ENCODE peak calls at places on chromosomes 13 and 19, in four cellular contexts. One of them, this sample, is unnamed. For H3K4me1 and H4K20me1, the result is how much of the 10 kb centered on the place peaks cover.

GRCh38 chr13:112466132-112467025 is 90.2 kb downstream of the SPACA7 start:
- DNase-seq in neural progenitor cell: no peak
- DNase-seq in GM23338: no peak
- DNase-seq in PC-3: no peak
- DNase-seq in this sample: no peak

GRCh38 chr13:36382030-36382429 is 35.8 kb upstream of the SPART start:
- DNase-seq in neural progenitor cell: no peak
- DNase-seq in GM23338: no peak
- DNase-seq in PC-3: peak
- DNase-seq in this sample: no peak

GRCh38 chr19:45448887-45449299 is 18.9 kb upstream of the FOSB start:
- DNase-seq in neural progenitor cell: no peak
- DNase-seq in GM23338: no peak
- DNase-seq in PC-3: peak
- DNase-seq in this sample: no peak

GRCh38 chr13:109700176-109700575 is 86.2 kb downstream of the IRS2 start:
- DNase-seq in neural progenitor cell: no peak
- DNase-seq in GM23338: no peak
- DNase-seq in PC-3: peak
- DNase-seq in this sample: peak

GRCh38 chr13:67230774-67231480 is 791 bp upstream of the PCDH9 start:
- DNase-seq in neural progenitor cell: peak
- DNase-seq in GM23338: peak
- DNase-seq in PC-3: peak
- DNase-seq in this sample: peak

GRCh38 chr19:38035515-38036495 is 128.8 kb downstream of the SIPA1L3 start:
- DNase-seq in neural progenitor cell: no peak
- DNase-seq in GM23338: no peak
- DNase-seq in PC-3: no peak
- DNase-seq in this sample: no peak

GRCh38 chr13:111956261-111957151 is 110.4 kb upstream of the SOX1 start:
- DNase-seq in neural progenitor cell: no peak
- DNase-seq in GM23338: no peak
- DNase-seq in PC-3: no peak
- DNase-seq in this sample: no peak

GRCh38 chr13:111338841-111339240 is 18.4 kb downstream of the TEX29 start:
- DNase-seq in neural progenitor cell: no peak
- DNase-seq in GM23338: no peak
- DNase-seq in PC-3: no peak
- DNase-seq in this sample: no peak

GRCh38 chr19:54903303-54903702 is 2.6 kb upstream of the NCR1 start:
- DNase-seq in neural progenitor cell: no peak
- DNase-seq in GM23338: no peak
- DNase-seq in PC-3: no peak
- DNase-seq in this sample: no peak

GRCh38 chr13:40777957-40778235 is 6.9 kb upstream of the MRPS31 start:
- DNase-seq in neural progenitor cell: no peak
- DNase-seq in GM23338: no peak
- DNase-seq in PC-3: no peak
- DNase-seq in this sample: no peak

GRCh38 chr19:17947815-17948473 is 15.1 kb downstream of the CCDC124 start:
- DNase-seq in neural progenitor cell: peak
- DNase-seq in GM23338: peak
- DNase-seq in PC-3: peak
- DNase-seq in this sample: peak

GRCh38 chr13:110440946-110441731 is 120.4 kb downstream of the RAB20 start:
- DNase-seq in neural progenitor cell: no peak
- DNase-seq in GM23338: no peak
- DNase-seq in PC-3: no peak
- DNase-seq in this sample: no peak

GRCh38 chr19:7597689-7598088 is 2.0 kb downstream of the CAMSAP3 start:
- DNase-seq in neural progenitor cell: no peak
- DNase-seq in GM23338: no peak
- DNase-seq in PC-3: peak
- DNase-seq in this sample: peak

GRCh38 chr13:114035583-114036501 is 62.0 kb upstream of the C13orf46 start:
- DNase-seq in neural progenitor cell: peak
- DNase-seq in GM23338: no peak
- DNase-seq in PC-3: no peak
- DNase-seq in this sample: peak

GRCh38 chr19:3102239-3103140 is 8.3 kb downstream of the GNA11 start:
- DNase-seq in neural progenitor cell: no peak
- DNase-seq in GM23338: no peak
- DNase-seq in PC-3: no peak
- DNase-seq in this sample: no peak

GRCh38 chr19:38452430-38453366 is 19.2 kb downstream of the RYR1 start:
- DNase-seq in neural progenitor cell: peak
- DNase-seq in GM23338: peak
- DNase-seq in PC-3: peak
- DNase-seq in this sample: no peak

GRCh38 chr19:13430790-13431582 is 75.3 kb downstream of the CACNA1A start:
- DNase-seq in neural progenitor cell: peak
- DNase-seq in GM23338: peak
- DNase-seq in PC-3: peak
- DNase-seq in this sample: peak

GRCh38 chr19:55552620-55553019 is 7.3 kb upstream of the SBK3 start:
- DNase-seq in neural progenitor cell: no peak
- DNase-seq in GM23338: no peak
- DNase-seq in PC-3: no peak
- DNase-seq in this sample: peak

GRCh38 chr13:48580185-48580803 is 47.4 kb upstream of the RCBTB2 start:
- DNase-seq in neural progenitor cell: peak
- DNase-seq in GM23338: peak
- DNase-seq in PC-3: peak
- DNase-seq in this sample: peak

GRCh38 chr13:46180393-46180792 is 1.6 kb downstream of the LCP1 start:
- DNase-seq in neural progenitor cell: no peak
- DNase-seq in GM23338: no peak
- DNase-seq in PC-3: no peak
- DNase-seq in this sample: no peak

DNA sequence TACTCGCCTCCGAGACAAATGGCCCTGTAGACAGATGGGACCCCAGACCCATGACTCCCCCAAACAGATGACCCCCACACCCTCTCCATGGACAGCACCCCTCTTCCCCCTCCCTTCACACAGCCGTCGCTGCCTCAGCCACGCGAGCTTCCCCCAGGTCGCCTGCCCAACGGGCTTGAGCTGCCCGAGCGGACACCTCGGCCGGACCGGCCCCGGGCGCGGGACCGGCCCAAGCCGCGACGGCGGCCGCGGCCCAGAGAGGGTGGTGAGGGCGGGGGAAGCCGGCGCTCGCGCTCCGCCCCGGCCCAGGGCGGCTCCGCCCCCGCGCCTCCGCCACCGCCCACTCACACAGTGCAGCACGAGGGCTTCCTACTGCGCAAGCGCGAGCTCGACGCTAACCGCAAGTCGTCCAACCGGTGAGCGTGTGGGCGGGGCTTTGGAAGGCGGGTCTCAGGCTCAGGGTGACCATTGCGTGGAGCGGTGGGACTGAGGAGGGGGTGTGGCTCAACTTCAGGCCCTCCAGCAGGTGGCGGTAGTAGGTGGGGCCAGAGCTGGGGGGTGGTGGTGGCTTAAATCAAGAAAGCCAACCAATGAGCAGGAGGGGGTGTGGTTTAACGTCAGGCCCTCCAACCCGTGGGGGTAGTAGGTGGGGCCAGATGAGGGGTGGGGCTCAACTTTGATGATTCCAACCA is 6.2 kb upstream of the SHKBP1 start:
- DNase-seq in neural progenitor cell: peak
- DNase-seq in GM23338: peak
- DNase-seq in PC-3: peak
- DNase-seq in this sample: peak
- H3K4me1 ChIP-seq in neural progenitor cell: under half
- H3K4me1 ChIP-seq in GM23338: under half
- H3K4me1 ChIP-seq in PC-3: under half
- H3K4me1 ChIP-seq in this sample: under half

DNA sequence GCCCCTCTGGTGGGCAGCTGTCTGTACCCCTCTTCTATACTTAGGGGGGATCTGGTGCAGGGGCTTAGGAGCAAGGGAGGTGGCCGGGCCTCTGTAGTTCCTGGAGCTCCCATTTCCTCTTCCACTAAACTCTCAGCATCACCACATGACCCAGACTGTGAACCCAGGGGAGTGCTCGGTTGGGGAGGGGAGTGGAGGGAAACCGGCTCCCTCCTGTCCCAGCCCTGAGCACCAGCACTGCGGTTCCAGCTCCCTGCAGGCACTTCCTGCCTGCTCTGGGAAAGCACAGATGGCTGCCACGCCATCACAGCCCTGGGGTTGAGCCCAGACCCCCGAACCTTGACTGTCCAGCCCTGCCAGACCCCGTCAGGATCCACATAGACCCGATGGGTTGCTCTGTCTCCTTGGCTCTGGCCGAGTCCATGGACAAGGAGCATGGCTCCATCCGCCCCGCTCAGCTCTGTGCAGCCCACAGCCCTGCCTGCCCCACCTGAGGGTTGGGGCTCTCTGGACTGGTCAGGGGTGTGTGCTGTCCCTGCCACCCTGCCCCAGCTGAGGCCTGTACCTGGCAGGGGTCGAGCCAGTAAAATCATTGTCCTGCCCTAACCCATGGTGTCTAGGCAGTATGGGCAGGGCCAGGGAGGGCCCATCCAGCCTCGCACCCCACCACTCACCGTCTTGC is 36.0 kb upstream of the SLC7A10 start:
- DNase-seq in neural progenitor cell: no peak
- DNase-seq in GM23338: no peak
- DNase-seq in PC-3: no peak
- DNase-seq in this sample: no peak
- TF ChIP-seq EZH2phosphoT487 in neural progenitor cell: no peak
- TF ChIP-seq EZH2phosphoT487 in GM23338: no peak
- TF ChIP-seq EZH2phosphoT487 in PC-3: no peak
- TF ChIP-seq EZH2phosphoT487 in this sample: no peak

DNA sequence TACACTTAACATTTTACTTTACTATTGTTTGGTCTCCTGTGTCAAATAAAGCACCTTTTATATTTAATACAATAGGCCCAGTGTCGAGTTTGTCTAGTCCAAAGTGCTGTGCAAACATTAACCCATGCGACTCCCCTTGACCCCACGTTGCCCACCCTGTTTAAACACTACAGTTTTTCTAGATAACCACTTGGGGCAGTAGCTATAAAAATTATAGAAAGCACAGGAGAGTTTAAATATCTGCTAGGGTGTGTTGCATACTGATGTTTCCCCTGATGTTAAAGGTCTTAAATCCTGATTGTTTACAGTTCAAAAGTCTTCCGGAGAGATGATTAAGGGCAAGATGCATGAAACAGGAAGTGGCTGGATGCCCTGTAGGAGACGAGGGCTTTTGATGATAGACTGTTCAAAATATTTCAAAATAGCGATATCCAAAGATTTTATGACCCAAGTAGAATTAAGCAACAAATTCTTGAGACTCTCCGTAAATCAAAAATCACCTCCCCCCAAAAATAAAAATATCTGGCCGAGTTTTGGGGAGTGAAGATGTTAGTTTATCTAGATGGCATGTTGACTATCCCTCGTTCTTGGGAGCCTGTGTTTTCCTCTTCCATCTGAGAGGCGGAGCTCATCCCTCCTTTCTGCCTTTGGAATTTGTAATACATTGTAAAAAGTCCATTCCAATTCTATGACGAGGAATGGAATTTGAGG is 167.1 kb downstream of the FGF9 start:
- DNase-seq in neural progenitor cell: no peak
- DNase-seq in GM23338: peak
- DNase-seq in PC-3: no peak
- DNase-seq in this sample: no peak
- H4K20me1 ChIP-seq in neural progenitor cell: under half
- H4K20me1 ChIP-seq in GM23338: under half
- H4K20me1 ChIP-seq in PC-3: under half
- H4K20me1 ChIP-seq in this sample: under half

DNA sequence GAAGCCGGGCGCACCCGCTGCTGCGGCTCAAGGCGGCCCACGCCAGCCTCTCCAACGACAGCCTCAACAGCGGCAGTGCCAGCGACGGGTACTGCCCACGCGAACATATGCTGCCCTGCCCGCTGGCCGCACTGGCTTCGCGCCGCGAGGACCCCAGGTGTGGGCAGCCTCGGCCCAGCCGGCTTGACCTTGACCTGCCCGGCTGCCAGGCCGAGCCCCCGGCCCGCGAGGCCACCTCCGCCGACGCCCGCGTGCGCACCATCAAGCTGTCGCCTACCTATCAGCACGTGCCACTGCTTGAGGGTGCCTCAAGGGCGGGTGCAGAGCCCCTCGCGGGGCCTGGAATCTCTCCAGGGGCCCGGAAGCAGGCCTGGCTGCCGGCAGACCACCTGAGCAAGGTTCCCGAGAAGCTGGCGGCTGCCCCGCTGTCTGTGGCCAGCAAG is 13.0 kb downstream of the C19orf25 start:
- DNase-seq in neural progenitor cell: no peak
- DNase-seq in GM23338: no peak
- DNase-seq in PC-3: no peak
- DNase-seq in this sample: no peak
- H3K4me1 ChIP-seq in neural progenitor cell: under half
- H3K4me1 ChIP-seq in GM23338: under half
- H3K4me1 ChIP-seq in PC-3: under half
- H3K4me1 ChIP-seq in this sample: under half

DNA sequence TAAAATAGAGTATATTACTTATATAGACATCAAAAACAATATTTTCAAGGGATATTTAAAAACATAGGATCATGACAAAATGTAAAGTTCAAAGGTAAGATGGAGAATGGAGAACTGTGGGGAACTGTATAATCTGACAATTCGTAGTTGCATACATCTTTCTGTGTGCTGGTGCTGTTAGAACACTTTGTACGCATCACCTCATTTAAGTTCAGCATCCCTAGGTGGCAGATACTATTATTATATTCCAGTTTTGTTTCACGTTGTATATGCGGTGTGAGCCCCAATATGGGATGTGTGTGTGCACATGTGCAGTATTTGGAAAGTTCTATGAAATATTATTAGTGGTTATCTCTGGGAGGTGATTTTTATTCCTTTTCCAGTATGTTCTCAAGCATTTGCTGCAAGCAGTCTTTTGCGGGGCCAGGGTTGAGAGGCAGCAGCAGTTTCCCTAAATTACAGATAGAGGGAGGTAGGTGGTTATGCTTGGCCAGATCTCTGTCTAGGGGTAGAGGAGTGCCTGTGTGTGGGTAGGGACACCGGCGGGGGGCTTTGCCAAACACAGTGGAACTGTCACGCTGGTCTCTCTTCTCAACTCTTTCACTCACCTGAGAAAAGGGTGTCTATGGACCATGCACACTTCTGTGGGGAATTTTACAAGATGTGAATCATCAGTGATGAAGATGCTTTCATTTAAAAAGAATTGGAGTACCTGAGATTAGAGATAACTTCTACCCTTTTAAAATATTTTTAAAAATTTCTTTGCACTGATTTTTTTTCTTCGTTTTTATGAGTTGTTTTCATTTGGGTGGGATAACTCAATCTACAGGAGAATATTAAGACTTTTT is 55.6 kb upstream of the ALOX5AP start:
- DNase-seq in neural progenitor cell: peak
- DNase-seq in GM23338: peak
- DNase-seq in PC-3: peak
- DNase-seq in this sample: peak
- TF ChIP-seq EZH2phosphoT487 in neural progenitor cell: no peak
- TF ChIP-seq EZH2phosphoT487 in GM23338: no peak
- TF ChIP-seq EZH2phosphoT487 in PC-3: no peak
- TF ChIP-seq EZH2phosphoT487 in this sample: no peak

GRCh38 chr19:16531380-16531669 is 10.9 kb downstream of the CHERP start:
- DNase-seq in neural progenitor cell: no peak
- DNase-seq in GM23338: no peak
- DNase-seq in PC-3: no peak
- DNase-seq in this sample: no peak
- H4K20me1 ChIP-seq in neural progenitor cell: under half
- H4K20me1 ChIP-seq in GM23338: under half
- H4K20me1 ChIP-seq in PC-3: under half
- H4K20me1 ChIP-seq in this sample: under half

GRCh38 chr19:51621178-51621577 is 9.0 kb downstream of the SIGLEC5 start:
- DNase-seq in neural progenitor cell: no peak
- DNase-seq in GM23338: no peak
- DNase-seq in PC-3: no peak
- DNase-seq in this sample: no peak
- H3K4me1 ChIP-seq in neural progenitor cell: under half
- H3K4me1 ChIP-seq in GM23338: under half
- H3K4me1 ChIP-seq in PC-3: under half
- H3K4me1 ChIP-seq in this sample: under half